ENCODE peak calls at places on chromosomes 6 and 20, in seven cellular contexts. U is right atrium auricular region, K is lung, Z is spleen, A is uterus, W is endothelial cell of umbilical vein, E is IMR-90. P is an unnamed sample. For H3K4me1, the result is how much of the 10 kb centered on the place peaks cover.

GRCh38 chr20:4470375-4470774 is 251.3 kb upstream of the PRND start:
- DNase-seq in W (no peak), Z (no peak), E (peak), K (no peak), A (no peak), U (no peak), P (peak)

GRCh38 chr6:81105998-81106397 is 646.5 kb downstream of the TENT5A start:
- DNase-seq in E (no peak), W (no peak), K (no peak), Z (no peak), U (no peak), A (no peak), P (no peak)

GRCh38 chr6:129493396-129493902 is 216.5 kb downstream of the ARHGAP18 start:
- DNase-seq in Z (no peak), U (no peak), E (peak), K (no peak), A (no peak), W (peak), P (peak)

GRCh38 chr6:16925461-16925860 is 164.2 kb upstream of the ATXN1 start:
- DNase-seq in Z (no peak), K (no peak), U (no peak), E (peak), W (no peak), A (no peak), P (peak)

GRCh38 chr6:3088853-3089445 is 20.7 kb downstream of the RIPK1 start:
- DNase-seq in W (peak), U (no peak), Z (no peak), A (no peak), K (no peak), E (peak), P (no peak)

GRCh38 chr6:158686791-158687381 is 37.0 kb downstream of the SYTL3 start:
- DNase-seq in E (no peak), W (no peak), A (no peak), K (peak), Z (peak), U (no peak), P (no peak)

GRCh38 chr20:3088031-3088430 is 3.5 kb upstream of the AVP start:
- DNase-seq in E (no peak), U (no peak), K (no peak), W (no peak), Z (no peak), A (no peak), P (no peak)

GRCh38 chr20:32982617-32983458 is 21.4 kb downstream of the SUN5 start:
- DNase-seq in Z (peak), E (no peak), K (no peak), U (no peak), A (no peak), W (no peak), P (no peak)

GRCh38 chr6:43723737-43724295 is 36.2 kb upstream of the MRPS18A start:
- DNase-seq in A (peak), W (peak), E (peak), U (peak), Z (peak), K (peak), P (peak)

GRCh38 chr6:83853178-83853967 is at the start of gene RIPPLY2:
- DNase-seq in U (no peak), Z (peak), K (no peak), W (peak), A (no peak), E (peak), P (peak)

GRCh38 chr20:48827880-48828733 is at the start of gene PREX1:
- DNase-seq in Z (peak), E (peak), A (peak), K (peak), W (peak), U (no peak), P (peak)

GRCh38 chr6:113842165-113842564 is 15.0 kb upstream of the MARCKS start:
- DNase-seq in E (peak), U (no peak), A (no peak), Z (no peak), W (no peak), K (no peak), P (peak)

GRCh38 chr20:62940875-62941274 is 2.9 kb downstream of the GID8 start:
- DNase-seq in K (no peak), E (no peak), W (no peak), A (no peak), Z (peak), U (no peak), P (no peak)

GRCh38 chr6:1131285-1132079 is 180.4 kb upstream of the FOXQ1 start:
- DNase-seq in K (no peak), A (no peak), E (peak), W (no peak), U (no peak), Z (no peak), P (peak)

GRCh38 chr20:34980543-34981213 is 25.0 kb downstream of the MYH7B start:
- DNase-seq in E (peak), K (no peak), Z (no peak), A (no peak), W (no peak), U (no peak), P (no peak)

GRCh38 chr6:28609672-28610071 is 84.0 kb downstream of the GPX5 start:
- DNase-seq in W (no peak), E (no peak), U (no peak), Z (no peak), A (no peak), K (no peak), P (no peak)

GRCh38 chr20:63381781-63382431 is 20.8 kb upstream of the CHRNA4 start:
- DNase-seq in E (no peak), Z (no peak), A (no peak), K (no peak), W (peak), U (no peak), P (no peak)

GRCh38 chr20:63011798-63012197 is 5.0 kb upstream of the BHLHE23 start:
- DNase-seq in W (no peak), E (no peak), A (no peak), K (no peak), Z (no peak), U (no peak), P (no peak)

GRCh38 chr20:17617212-17617867 is 47.5 kb downstream of the DSTN start:
- DNase-seq in A (peak), U (peak), E (no peak), W (peak), Z (peak), K (peak), P (no peak)

GRCh38 chr20:47515843-47516242 is 14.2 kb downstream of the NCOA3 start:
- DNase-seq in Z (no peak), U (no peak), K (no peak), E (no peak), A (no peak), W (no peak), P (no peak)

GRCh38 chr20:47677314-47678129 is 107.8 kb downstream of the SULF2 start:
- DNase-seq in K (no peak), W (peak), U (no peak), Z (peak), A (peak), E (peak), P (peak)

GRCh38 chr6:148464319-148465010 is 121.8 kb downstream of the SASH1 start:
- DNase-seq in A (peak), W (peak), U (peak), Z (no peak), E (peak), K (peak), P (peak)

GRCh38 chr6:148465654-148466053 is 123.0 kb downstream of the SASH1 start:
- DNase-seq in A (no peak), U (no peak), Z (no peak), K (no peak), W (no peak), E (no peak), P (no peak)

GRCh38 chr6:148465011-148465335 is 122.3 kb downstream of the SASH1 start:
- DNase-seq in E (no peak), K (no peak), U (no peak), W (no peak), Z (no peak), A (no peak), P (no peak)

GRCh38 chr6:148467926-148468325 is 125.3 kb downstream of the SASH1 start:
- DNase-seq in Z (no peak), A (no peak), W (no peak), U (no peak), E (no peak), K (no peak), P (no peak)

GRCh38 chr6:148466158-148466557 is 123.5 kb downstream of the SASH1 start:
- DNase-seq in Z (no peak), A (no peak), W (no peak), E (no peak), K (no peak), U (no peak), P (no peak)
- TF ChIP-seq CTCF in Z (no peak), A (no peak), W (no peak), E (no peak), K (no peak), U (no peak), P (peak)

GRCh38 chr6:152184573-152185157 is 377.2 kb downstream of the ESR1 start:
- DNase-seq in U (no peak), W (no peak), Z (no peak), A (no peak), E (no peak), K (no peak), P (no peak)
- H3K4me3 ChIP-seq in U (no peak), W (no peak), Z (peak), A (no peak), E (no peak), K (no peak), P (no peak)

DNA sequence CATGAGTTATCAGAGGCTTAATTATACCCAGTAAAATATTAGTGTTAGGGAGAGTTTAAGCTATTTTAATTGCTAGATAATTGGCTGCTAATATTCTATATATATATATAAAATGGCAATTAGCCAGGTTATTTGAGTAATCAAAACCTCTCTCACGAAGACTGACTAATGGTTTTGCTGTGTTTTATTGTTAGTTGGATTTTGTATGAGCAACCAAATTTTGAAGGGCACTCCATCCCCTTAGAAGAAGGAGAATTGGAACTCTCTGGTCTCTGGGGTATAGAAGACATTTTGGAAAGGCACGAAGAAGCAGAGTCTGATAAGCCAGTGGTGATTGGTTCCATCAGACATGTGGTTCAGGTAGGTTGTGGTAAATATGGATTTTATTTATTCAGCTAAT is 102.2 kb downstream of the RTN4IP1 start:
- DNase-seq in E (no peak), A (no peak), U (no peak), W (no peak), K (no peak), Z (no peak), P (no peak)
- H3K4me1 ChIP-seq in E (under half), A (under half), U (under half), W (half or more), K (under half), Z (half or more), P (under half)

GRCh38 chr20:19826179-19826914 is 68.3 kb downstream of the RIN2 start:
- DNase-seq in A (no peak), W (peak), K (no peak), E (no peak), U (no peak), Z (no peak), P (no peak)

GRCh38 chr20:19827818-19828217 is 69.8 kb downstream of the RIN2 start:
- DNase-seq in A (no peak), W (no peak), K (no peak), Z (no peak), E (no peak), U (no peak), P (no peak)

GRCh38 chr20:19824861-19825260 is 66.8 kb downstream of the RIN2 start:
- DNase-seq in U (no peak), Z (no peak), A (no peak), E (peak), K (no peak), W (no peak), P (no peak)

GRCh38 chr20:19830351-19830750 is 72.3 kb downstream of the RIN2 start:
- DNase-seq in K (no peak), W (peak), E (peak), Z (no peak), A (no peak), U (no peak), P (no peak)

GRCh38 chr20:19828233-19828632 is 70.2 kb downstream of the RIN2 start:
- DNase-seq in U (no peak), Z (no peak), W (peak), A (no peak), E (peak), K (no peak), P (peak)
- TF ChIP-seq CTCF in U (peak), Z (peak), W (peak), A (no peak), E (peak), K (no peak), P (peak)

DNA sequence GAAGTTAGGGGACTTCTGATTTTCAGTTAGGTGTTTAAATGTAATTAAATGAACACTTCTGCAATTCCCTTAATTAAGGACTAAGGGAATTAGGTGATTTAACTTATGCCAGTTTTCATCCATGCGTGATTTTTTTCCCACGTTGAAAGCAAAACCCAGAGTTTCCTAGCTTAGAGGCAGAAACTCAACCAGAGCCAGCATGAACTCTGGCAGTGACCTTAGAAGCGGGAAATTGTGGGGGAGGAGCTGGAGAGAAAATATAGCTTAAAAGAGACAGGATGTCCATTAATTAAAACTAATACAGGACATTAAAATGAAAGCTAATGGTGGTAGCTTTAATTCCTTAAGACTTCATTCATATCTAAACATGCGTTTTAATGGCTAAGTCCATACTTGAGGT is 41.6 kb downstream of the IYD start:
- DNase-seq in E (no peak), Z (no peak), A (no peak), U (no peak), K (no peak), W (no peak), P (no peak)
- H3K4me3 ChIP-seq in E (no peak), Z (no peak), A (no peak), U (no peak), K (no peak), W (no peak), P (no peak)

P was measured in astrocyte.